ENCODE peak calls at places on chromosome 16, in six cellular contexts. E is stimulated activated CD8-positive, alpha-beta memory T cell treated with anti-CD3 and anti-CD28 coated beads, Interleukin-15, amount 100 ng/mL, for 24 hours; Z is CMK; P is HEK293T; W is activated CD8-positive, alpha-beta memory T cell treated with anti-CD3 and anti-CD28 coated beads for 1 hour; V is AG09319. G is an unnamed sample.

GRCh38 chr16:66427036-66427446 is at the start of gene BEAN1:
- DNase-seq in V (no peak), W (no peak), E (no peak), Z (no peak), P (peak; percentile 67), G (no peak)

GRCh38 chr16:56742030-56742984 is 12.4 kb downstream of the NUP93 start:
- DNase-seq in P (no peak), W (no peak), V (peak; percentile 40), E (no peak), Z (no peak), G (peak; percentile 57)

GRCh38 chr16:87210949-87211348 is 106.2 kb downstream of the C16orf95 start:
- DNase-seq in E (no peak), P (no peak), W (no peak), Z (no peak), V (no peak), G (no peak)

GRCh38 chr16:57858635-57859034 is 56.3 kb upstream of the KIFC3 start:
- DNase-seq in W (no peak), E (no peak), Z (no peak), P (no peak), V (no peak), G (no peak)

GRCh38 chr16:69106491-69107291 is 1.2 kb downstream of the HAS3 start:
- DNase-seq in V (no peak), E (no peak), W (no peak), P (no peak), Z (no peak), G (no peak)

GRCh38 chr16:76278976-76279375 is 1.8 kb downstream of the CNTNAP4 start:
- DNase-seq in W (no peak), P (no peak), E (no peak), Z (no peak), V (no peak), G (no peak)

GRCh38 chr16:88772871-88773811 is 11.9 kb downstream of the PIEZO1 start:
- DNase-seq in V (peak; percentile 67), Z (no peak), W (no peak), E (no peak), P (no peak), G (peak; percentile 69)

GRCh38 chr16:46673320-46674013 is 15.5 kb downstream of the VPS35 start:
- DNase-seq in E (no peak), V (no peak), W (no peak), Z (peak; percentile 59), P (peak; percentile 82), G (no peak)

GRCh38 chr16:83354015-83354414 is 453.8 kb upstream of the HSBP1 start:
- DNase-seq in W (no peak), Z (no peak), E (no peak), V (no peak), P (no peak), G (no peak)

GRCh38 chr16:79768594-79768993 is 168.1 kb upstream of the MAF start:
- DNase-seq in E (no peak), P (no peak), V (no peak), W (no peak), Z (no peak), G (no peak)

GRCh38 chr16:68433316-68433715 is 15.0 kb downstream of the SMPD3 start:
- DNase-seq in V (no peak), P (no peak), W (no peak), Z (no peak), E (no peak), G (no peak)

GRCh38 chr16:76278086-76278485 is 885 bp downstream of the CNTNAP4 start:
- DNase-seq in W (no peak), P (no peak), Z (no peak), E (no peak), V (no peak), G (no peak)

GRCh38 chr16:3022208-3022696 is 1.5 kb downstream of the HCFC1R1 start:
- DNase-seq in Z (no peak), E (peak; percentile 61), W (peak; percentile 59), P (no peak), V (peak; percentile 89), G (peak; percentile 83)

GRCh38 chr16:47970291-47970931 is 185.4 kb downstream of the ABCC12 start:
- DNase-seq in W (no peak), P (peak; percentile 22), V (no peak), Z (no peak), E (no peak), G (no peak)

GRCh38 chr16:4371481-4372314 is at the start of gene VASN:
- DNase-seq in W (peak; percentile 25), Z (peak; percentile 72), V (no peak), E (peak; percentile 65), P (peak; percentile 96), G (no peak)

GRCh38 chr16:71230122-71230845 is at the start of gene HYDIN:
- DNase-seq in W (no peak), E (no peak), V (no peak), P (peak; percentile 84), Z (no peak), G (no peak)

GRCh38 chr16:5072334-5073278 is 963 bp downstream of the ALG1 start:
- DNase-seq in W (no peak), E (no peak), Z (no peak), V (no peak), P (no peak), G (no peak)

GRCh38 chr16:55015181-55015913 is 84.7 kb downstream of the IRX5 start:
- DNase-seq in P (no peak), V (no peak), E (no peak), W (no peak), Z (no peak), G (no peak)

GRCh38 chr16:86510465-86511261 is at the start of gene FOXF1:
- DNase-seq in E (no peak), W (no peak), V (no peak), Z (no peak), P (no peak), G (no peak)

GRCh38 chr16:70746708-70747424 is 54.1 kb downstream of the VAC14 start:
- DNase-seq in V (peak; percentile 81), W (no peak), P (no peak), Z (no peak), E (no peak), G (peak; percentile 56)

GRCh38 chr16:20673882-20674683 is 23.4 kb downstream of the ACSM1 start:
- DNase-seq in Z (no peak), P (no peak), E (no peak), V (no peak), W (no peak), G (no peak)

GRCh38 chr16:2745961-2746360 is 6.5 kb upstream of the SRRM2 start:
- DNase-seq in Z (no peak), W (no peak), E (no peak), V (no peak), P (no peak), G (no peak)

GRCh38 chr16:9139965-9140364 is 48.5 kb downstream of the HAPSTR1 start:
- DNase-seq in P (peak; percentile 48), Z (no peak), E (no peak), W (no peak), V (no peak), G (no peak)

GRCh38 chr16:82636958-82637357 is 10.2 kb downstream of the CDH13 start:
- DNase-seq in P (no peak), W (no peak), Z (no peak), E (no peak), V (no peak), G (no peak)

GRCh38 chr16:56793504-56793903 is 63.6 kb downstream of the NUP93 start:
- DNase-seq in P (no peak), E (no peak), W (no peak), V (no peak), Z (no peak), G (no peak)

GRCh38 chr16:8374586-8374985 is 215.7 kb downstream of the TMEM114 start:
- DNase-seq in E (no peak), W (no peak), V (no peak), P (no peak), Z (no peak), G (no peak)

GRCh38 chr16:66568355-66568754 is 2.1 kb downstream of the CMTM1 start:
- DNase-seq in P (no peak), W (no peak), Z (no peak), E (no peak), V (no peak), G (no peak)

GRCh38 chr16:83939266-83939856 is 13.7 kb upstream of the OSGIN1 start:
- DNase-seq in Z (no peak), V (no peak), P (no peak), W (no peak), E (no peak), G (no peak)

GRCh38 chr16:50535506-50536257 is 12.5 kb upstream of the NKD1 start:
- DNase-seq in V (no peak), P (no peak), Z (no peak), W (no peak), E (no peak), G (no peak)

GRCh38 chr16:51409001-51409675 is 258.1 kb upstream of the SALL1 start:
- DNase-seq in Z (no peak), E (no peak), P (no peak), V (no peak), W (no peak), G (no peak)

GRCh38 chr16:70383421-70383960 is 36.8 kb downstream of the DDX19A start:
- DNase-seq in V (no peak), W (no peak), E (no peak), P (no peak), Z (no peak), G (no peak)

GRCh38 chr16:58652741-58653140 is 23.1 kb upstream of the CNOT1 start:
- DNase-seq in W (no peak), E (no peak), Z (no peak), P (no peak), V (no peak), G (no peak)

GRCh38 chr16:66553223-66553622 is 847 bp downstream of the CKLF start:
- DNase-seq in P (no peak), E (no peak), Z (no peak), V (no peak), W (no peak), G (no peak)

GRCh38 chr16:67460168-67460567 is 20.8 kb downstream of the ATP6V0D1 start:
- DNase-seq in W (no peak), Z (no peak), V (no peak), E (no peak), P (no peak), G (no peak)

GRCh38 chr16:59044616-59045015 is 310.5 kb upstream of the GOT2 start:
- DNase-seq in E (no peak), W (no peak), P (no peak), V (no peak), Z (no peak), G (no peak)

GRCh38 chr16:23423496-23424049 is 29.4 kb downstream of the COG7 start:
- DNase-seq in V (peak; percentile 95), W (no peak), E (no peak), Z (no peak), P (no peak), G (peak; percentile 86)

GRCh38 chr16:26133401-26133800 is 441.6 kb downstream of the HS3ST4 start:
- DNase-seq in W (no peak), V (no peak), P (no peak), Z (no peak), E (no peak), G (no peak)

GRCh38 chr16:72508196-72508595 is 336.2 kb upstream of the PMFBP1 start:
- DNase-seq in V (no peak), Z (no peak), P (no peak), E (no peak), W (no peak), G (peak; percentile 16)